ENCODE peak calls at places on chromosomes 1 and 21, in ten cellular contexts. One of them, this sample, is unnamed.

GRCh38 chr1:157274698-157275534 is 136.7 kb upstream of the ETV3 start:
- DNase-seq in mesenteric fat pad: no peak
- DNase-seq in activated T-helper 1 cell treated with Interleukin-2 at 50 U/mL for 16 hours: no peak
- DNase-seq in hepatocyte: peak
- DNase-seq in anterior cingulate cortex: no peak
- DNase-seq in memory B cell: no peak
- DNase-seq in stimulated activated CD8-positive, alpha-beta memory T cell treated with anti-CD3 and anti-CD28 coated beads, Interleukin-4, amount 100 ng/mL, for 1 hour: no peak
- DNase-seq in fibroblast of the aortic adventitia: peak
- DNase-seq in GM12865: no peak
- DNase-seq in skeletal muscle cell: peak
- DNase-seq in this sample: no peak

GRCh38 chr21:45391743-45392079 is 13.3 kb upstream of the COL18A1 start:
- DNase-seq in mesenteric fat pad: no peak
- DNase-seq in activated T-helper 1 cell treated with Interleukin-2 at 50 U/mL for 16 hours: no peak
- DNase-seq in hepatocyte: no peak
- DNase-seq in anterior cingulate cortex: no peak
- DNase-seq in memory B cell: no peak
- DNase-seq in stimulated activated CD8-positive, alpha-beta memory T cell treated with anti-CD3 and anti-CD28 coated beads, Interleukin-4, amount 100 ng/mL, for 1 hour: no peak
- DNase-seq in fibroblast of the aortic adventitia: no peak
- DNase-seq in GM12865: no peak
- DNase-seq in skeletal muscle cell: no peak
- DNase-seq in this sample: no peak

GRCh38 chr1:166977951-166978350 is 2.6 kb upstream of the ILDR2 start:
- DNase-seq in mesenteric fat pad: no peak
- DNase-seq in activated T-helper 1 cell treated with Interleukin-2 at 50 U/mL for 16 hours: no peak
- DNase-seq in hepatocyte: no peak
- DNase-seq in anterior cingulate cortex: no peak
- DNase-seq in memory B cell: no peak
- DNase-seq in stimulated activated CD8-positive, alpha-beta memory T cell treated with anti-CD3 and anti-CD28 coated beads, Interleukin-4, amount 100 ng/mL, for 1 hour: no peak
- DNase-seq in fibroblast of the aortic adventitia: no peak
- DNase-seq in GM12865: no peak
- DNase-seq in skeletal muscle cell: no peak
- DNase-seq in this sample: no peak

GRCh38 chr1:118158918-118159317 is 26.1 kb downstream of the SPAG17 start:
- DNase-seq in mesenteric fat pad: no peak
- DNase-seq in activated T-helper 1 cell treated with Interleukin-2 at 50 U/mL for 16 hours: no peak
- DNase-seq in hepatocyte: no peak
- DNase-seq in anterior cingulate cortex: no peak
- DNase-seq in memory B cell: no peak
- DNase-seq in stimulated activated CD8-positive, alpha-beta memory T cell treated with anti-CD3 and anti-CD28 coated beads, Interleukin-4, amount 100 ng/mL, for 1 hour: no peak
- DNase-seq in fibroblast of the aortic adventitia: peak
- DNase-seq in GM12865: no peak
- DNase-seq in skeletal muscle cell: peak
- DNase-seq in this sample: no peak

GRCh38 chr1:192399161-192399560 is 82.4 kb downstream of the RGS21 start:
- DNase-seq in mesenteric fat pad: no peak
- DNase-seq in activated T-helper 1 cell treated with Interleukin-2 at 50 U/mL for 16 hours: no peak
- DNase-seq in hepatocyte: peak
- DNase-seq in anterior cingulate cortex: no peak
- DNase-seq in memory B cell: no peak
- DNase-seq in stimulated activated CD8-positive, alpha-beta memory T cell treated with anti-CD3 and anti-CD28 coated beads, Interleukin-4, amount 100 ng/mL, for 1 hour: no peak
- DNase-seq in fibroblast of the aortic adventitia: no peak
- DNase-seq in GM12865: no peak
- DNase-seq in skeletal muscle cell: no peak
- DNase-seq in this sample: no peak

GRCh38 chr1:149986486-149987296 is 23.8 kb downstream of the OTUD7B start:
- DNase-seq in mesenteric fat pad: no peak
- DNase-seq in activated T-helper 1 cell treated with Interleukin-2 at 50 U/mL for 16 hours: no peak
- DNase-seq in hepatocyte: peak
- DNase-seq in anterior cingulate cortex: no peak
- DNase-seq in memory B cell: no peak
- DNase-seq in stimulated activated CD8-positive, alpha-beta memory T cell treated with anti-CD3 and anti-CD28 coated beads, Interleukin-4, amount 100 ng/mL, for 1 hour: no peak
- DNase-seq in fibroblast of the aortic adventitia: peak
- DNase-seq in GM12865: no peak
- DNase-seq in skeletal muscle cell: peak
- DNase-seq in this sample: no peak

GRCh38 chr1:42052300-42052699 is 100.9 kb upstream of the GUCA2B start:
- DNase-seq in mesenteric fat pad: no peak
- DNase-seq in activated T-helper 1 cell treated with Interleukin-2 at 50 U/mL for 16 hours: no peak
- DNase-seq in hepatocyte: no peak
- DNase-seq in anterior cingulate cortex: no peak
- DNase-seq in memory B cell: no peak
- DNase-seq in stimulated activated CD8-positive, alpha-beta memory T cell treated with anti-CD3 and anti-CD28 coated beads, Interleukin-4, amount 100 ng/mL, for 1 hour: no peak
- DNase-seq in fibroblast of the aortic adventitia: peak
- DNase-seq in GM12865: no peak
- DNase-seq in skeletal muscle cell: no peak
- DNase-seq in this sample: no peak

GRCh38 chr1:67832737-67833594 is at the start of gene GNG12:
- DNase-seq in mesenteric fat pad: peak
- DNase-seq in activated T-helper 1 cell treated with Interleukin-2 at 50 U/mL for 16 hours: no peak
- DNase-seq in hepatocyte: peak
- DNase-seq in anterior cingulate cortex: peak
- DNase-seq in memory B cell: no peak
- DNase-seq in stimulated activated CD8-positive, alpha-beta memory T cell treated with anti-CD3 and anti-CD28 coated beads, Interleukin-4, amount 100 ng/mL, for 1 hour: no peak
- DNase-seq in fibroblast of the aortic adventitia: peak
- DNase-seq in GM12865: peak
- DNase-seq in skeletal muscle cell: peak
- DNase-seq in this sample: no peak

GRCh38 chr21:37183749-37184148 is 83.4 kb downstream of the VPS26C start:
- DNase-seq in mesenteric fat pad: no peak
- DNase-seq in activated T-helper 1 cell treated with Interleukin-2 at 50 U/mL for 16 hours: no peak
- DNase-seq in hepatocyte: no peak
- DNase-seq in anterior cingulate cortex: no peak
- DNase-seq in memory B cell: no peak
- DNase-seq in stimulated activated CD8-positive, alpha-beta memory T cell treated with anti-CD3 and anti-CD28 coated beads, Interleukin-4, amount 100 ng/mL, for 1 hour: no peak
- DNase-seq in fibroblast of the aortic adventitia: no peak
- DNase-seq in GM12865: no peak
- DNase-seq in skeletal muscle cell: no peak
- DNase-seq in this sample: no peak

GRCh38 chr1:71307451-71307850 is 226.6 kb upstream of the ZRANB2 start:
- DNase-seq in mesenteric fat pad: no peak
- DNase-seq in activated T-helper 1 cell treated with Interleukin-2 at 50 U/mL for 16 hours: no peak
- DNase-seq in hepatocyte: no peak
- DNase-seq in anterior cingulate cortex: peak
- DNase-seq in memory B cell: no peak
- DNase-seq in stimulated activated CD8-positive, alpha-beta memory T cell treated with anti-CD3 and anti-CD28 coated beads, Interleukin-4, amount 100 ng/mL, for 1 hour: no peak
- DNase-seq in fibroblast of the aortic adventitia: peak
- DNase-seq in GM12865: peak
- DNase-seq in skeletal muscle cell: peak
- DNase-seq in this sample: peak

GRCh38 chr1:64495878-64496277 is 25.9 kb downstream of the CACHD1 start:
- DNase-seq in mesenteric fat pad: no peak
- DNase-seq in activated T-helper 1 cell treated with Interleukin-2 at 50 U/mL for 16 hours: no peak
- DNase-seq in hepatocyte: no peak
- DNase-seq in anterior cingulate cortex: no peak
- DNase-seq in memory B cell: no peak
- DNase-seq in stimulated activated CD8-positive, alpha-beta memory T cell treated with anti-CD3 and anti-CD28 coated beads, Interleukin-4, amount 100 ng/mL, for 1 hour: no peak
- DNase-seq in fibroblast of the aortic adventitia: no peak
- DNase-seq in GM12865: no peak
- DNase-seq in skeletal muscle cell: no peak
- DNase-seq in this sample: no peak

GRCh38 chr1:47191940-47192457 is 2.2 kb upstream of the PDZK1IP1 start:
- DNase-seq in mesenteric fat pad: peak
- DNase-seq in activated T-helper 1 cell treated with Interleukin-2 at 50 U/mL for 16 hours: no peak
- DNase-seq in hepatocyte: no peak
- DNase-seq in anterior cingulate cortex: no peak
- DNase-seq in memory B cell: no peak
- DNase-seq in stimulated activated CD8-positive, alpha-beta memory T cell treated with anti-CD3 and anti-CD28 coated beads, Interleukin-4, amount 100 ng/mL, for 1 hour: no peak
- DNase-seq in fibroblast of the aortic adventitia: no peak
- DNase-seq in GM12865: no peak
- DNase-seq in skeletal muscle cell: no peak
- DNase-seq in this sample: no peak

GRCh38 chr1:41613646-41614592 is 129.4 kb upstream of the EDN2 start:
- DNase-seq in mesenteric fat pad: peak
- DNase-seq in activated T-helper 1 cell treated with Interleukin-2 at 50 U/mL for 16 hours: no peak
- DNase-seq in hepatocyte: no peak
- DNase-seq in anterior cingulate cortex: no peak
- DNase-seq in memory B cell: peak
- DNase-seq in stimulated activated CD8-positive, alpha-beta memory T cell treated with anti-CD3 and anti-CD28 coated beads, Interleukin-4, amount 100 ng/mL, for 1 hour: no peak
- DNase-seq in fibroblast of the aortic adventitia: peak
- DNase-seq in GM12865: no peak
- DNase-seq in skeletal muscle cell: peak
- DNase-seq in this sample: peak

GRCh38 chr1:43206721-43207228 is 34.6 kb downstream of the CFAP57 start:
- DNase-seq in mesenteric fat pad: no peak
- DNase-seq in activated T-helper 1 cell treated with Interleukin-2 at 50 U/mL for 16 hours: no peak
- DNase-seq in hepatocyte: peak
- DNase-seq in anterior cingulate cortex: peak
- DNase-seq in memory B cell: no peak
- DNase-seq in stimulated activated CD8-positive, alpha-beta memory T cell treated with anti-CD3 and anti-CD28 coated beads, Interleukin-4, amount 100 ng/mL, for 1 hour: no peak
- DNase-seq in fibroblast of the aortic adventitia: peak
- DNase-seq in GM12865: no peak
- DNase-seq in skeletal muscle cell: peak
- DNase-seq in this sample: no peak

GRCh38 chr1:29706936-29707335 is 470.6 kb downstream of the PTPRU start:
- DNase-seq in mesenteric fat pad: peak
- DNase-seq in activated T-helper 1 cell treated with Interleukin-2 at 50 U/mL for 16 hours: no peak
- DNase-seq in hepatocyte: peak
- DNase-seq in anterior cingulate cortex: no peak
- DNase-seq in memory B cell: no peak
- DNase-seq in stimulated activated CD8-positive, alpha-beta memory T cell treated with anti-CD3 and anti-CD28 coated beads, Interleukin-4, amount 100 ng/mL, for 1 hour: no peak
- DNase-seq in fibroblast of the aortic adventitia: peak
- DNase-seq in GM12865: peak
- DNase-seq in skeletal muscle cell: no peak
- DNase-seq in this sample: peak

GRCh38 chr1:25771246-25772114 is 28.5 kb upstream of the SELENON start:
- DNase-seq in mesenteric fat pad: no peak
- DNase-seq in activated T-helper 1 cell treated with Interleukin-2 at 50 U/mL for 16 hours: no peak
- DNase-seq in hepatocyte: peak
- DNase-seq in anterior cingulate cortex: no peak
- DNase-seq in memory B cell: no peak
- DNase-seq in stimulated activated CD8-positive, alpha-beta memory T cell treated with anti-CD3 and anti-CD28 coated beads, Interleukin-4, amount 100 ng/mL, for 1 hour: no peak
- DNase-seq in fibroblast of the aortic adventitia: no peak
- DNase-seq in GM12865: no peak
- DNase-seq in skeletal muscle cell: no peak
- DNase-seq in this sample: no peak

GRCh38 chr1:236033336-236033735 is 31.6 kb downstream of the NID1 start:
- DNase-seq in mesenteric fat pad: no peak
- DNase-seq in activated T-helper 1 cell treated with Interleukin-2 at 50 U/mL for 16 hours: no peak
- DNase-seq in hepatocyte: no peak
- DNase-seq in anterior cingulate cortex: no peak
- DNase-seq in memory B cell: no peak
- DNase-seq in stimulated activated CD8-positive, alpha-beta memory T cell treated with anti-CD3 and anti-CD28 coated beads, Interleukin-4, amount 100 ng/mL, for 1 hour: no peak
- DNase-seq in fibroblast of the aortic adventitia: no peak
- DNase-seq in GM12865: no peak
- DNase-seq in skeletal muscle cell: no peak
- DNase-seq in this sample: no peak

GRCh38 chr1:99217599-99217998 is 46.7 kb upstream of the PLPPR4 start:
- DNase-seq in mesenteric fat pad: no peak
- DNase-seq in activated T-helper 1 cell treated with Interleukin-2 at 50 U/mL for 16 hours: no peak
- DNase-seq in hepatocyte: no peak
- DNase-seq in anterior cingulate cortex: no peak
- DNase-seq in memory B cell: no peak
- DNase-seq in stimulated activated CD8-positive, alpha-beta memory T cell treated with anti-CD3 and anti-CD28 coated beads, Interleukin-4, amount 100 ng/mL, for 1 hour: no peak
- DNase-seq in fibroblast of the aortic adventitia: no peak
- DNase-seq in GM12865: no peak
- DNase-seq in skeletal muscle cell: no peak
- DNase-seq in this sample: no peak

GRCh38 chr21:17416139-17416538 is 96.7 kb upstream of the CXADR start:
- DNase-seq in mesenteric fat pad: no peak
- DNase-seq in activated T-helper 1 cell treated with Interleukin-2 at 50 U/mL for 16 hours: no peak
- DNase-seq in hepatocyte: no peak
- DNase-seq in anterior cingulate cortex: no peak
- DNase-seq in memory B cell: no peak
- DNase-seq in stimulated activated CD8-positive, alpha-beta memory T cell treated with anti-CD3 and anti-CD28 coated beads, Interleukin-4, amount 100 ng/mL, for 1 hour: no peak
- DNase-seq in fibroblast of the aortic adventitia: peak
- DNase-seq in GM12865: no peak
- DNase-seq in skeletal muscle cell: no peak
- DNase-seq in this sample: no peak

GRCh38 chr1:244112646-244113045 is 61.6 kb downstream of the ZBTB18 start:
- DNase-seq in mesenteric fat pad: no peak
- DNase-seq in activated T-helper 1 cell treated with Interleukin-2 at 50 U/mL for 16 hours: no peak
- DNase-seq in hepatocyte: no peak
- DNase-seq in anterior cingulate cortex: no peak
- DNase-seq in memory B cell: no peak
- DNase-seq in stimulated activated CD8-positive, alpha-beta memory T cell treated with anti-CD3 and anti-CD28 coated beads, Interleukin-4, amount 100 ng/mL, for 1 hour: no peak
- DNase-seq in fibroblast of the aortic adventitia: peak
- DNase-seq in GM12865: no peak
- DNase-seq in skeletal muscle cell: no peak
- DNase-seq in this sample: no peak

GRCh38 chr1:150017206-150017750 is 6.8 kb upstream of the OTUD7B start:
- DNase-seq in mesenteric fat pad: no peak
- DNase-seq in activated T-helper 1 cell treated with Interleukin-2 at 50 U/mL for 16 hours: no peak
- DNase-seq in hepatocyte: peak
- DNase-seq in anterior cingulate cortex: no peak
- DNase-seq in memory B cell: no peak
- DNase-seq in stimulated activated CD8-positive, alpha-beta memory T cell treated with anti-CD3 and anti-CD28 coated beads, Interleukin-4, amount 100 ng/mL, for 1 hour: no peak
- DNase-seq in fibroblast of the aortic adventitia: no peak
- DNase-seq in GM12865: no peak
- DNase-seq in skeletal muscle cell: no peak
- DNase-seq in this sample: no peak

GRCh38 chr21:45885597-45885929 is 96.0 kb upstream of the COL6A1 start:
- DNase-seq in mesenteric fat pad: no peak
- DNase-seq in activated T-helper 1 cell treated with Interleukin-2 at 50 U/mL for 16 hours: no peak
- DNase-seq in hepatocyte: no peak
- DNase-seq in anterior cingulate cortex: no peak
- DNase-seq in memory B cell: no peak
- DNase-seq in stimulated activated CD8-positive, alpha-beta memory T cell treated with anti-CD3 and anti-CD28 coated beads, Interleukin-4, amount 100 ng/mL, for 1 hour: no peak
- DNase-seq in fibroblast of the aortic adventitia: no peak
- DNase-seq in GM12865: no peak
- DNase-seq in skeletal muscle cell: no peak
- DNase-seq in this sample: no peak

GRCh38 chr1:154145986-154146385 is 8.9 kb downstream of the NUP210L start:
- DNase-seq in mesenteric fat pad: no peak
- DNase-seq in activated T-helper 1 cell treated with Interleukin-2 at 50 U/mL for 16 hours: no peak
- DNase-seq in hepatocyte: no peak
- DNase-seq in anterior cingulate cortex: no peak
- DNase-seq in memory B cell: no peak
- DNase-seq in stimulated activated CD8-positive, alpha-beta memory T cell treated with anti-CD3 and anti-CD28 coated beads, Interleukin-4, amount 100 ng/mL, for 1 hour: no peak
- DNase-seq in fibroblast of the aortic adventitia: no peak
- DNase-seq in GM12865: no peak
- DNase-seq in skeletal muscle cell: no peak
- DNase-seq in this sample: no peak

GRCh38 chr1:202154766-202155477 is 5.5 kb downstream of the PTPN7 start:
- DNase-seq in mesenteric fat pad: no peak
- DNase-seq in activated T-helper 1 cell treated with Interleukin-2 at 50 U/mL for 16 hours: peak
- DNase-seq in hepatocyte: peak
- DNase-seq in anterior cingulate cortex: no peak
- DNase-seq in memory B cell: peak
- DNase-seq in stimulated activated CD8-positive, alpha-beta memory T cell treated with anti-CD3 and anti-CD28 coated beads, Interleukin-4, amount 100 ng/mL, for 1 hour: no peak
- DNase-seq in fibroblast of the aortic adventitia: peak
- DNase-seq in GM12865: peak
- DNase-seq in skeletal muscle cell: peak
- DNase-seq in this sample: peak

GRCh38 chr1:111769517-111770146 is 13.9 kb downstream of the DDX20 start:
- DNase-seq in mesenteric fat pad: no peak
- DNase-seq in activated T-helper 1 cell treated with Interleukin-2 at 50 U/mL for 16 hours: no peak
- DNase-seq in hepatocyte: peak
- DNase-seq in anterior cingulate cortex: no peak
- DNase-seq in memory B cell: no peak
- DNase-seq in stimulated activated CD8-positive, alpha-beta memory T cell treated with anti-CD3 and anti-CD28 coated beads, Interleukin-4, amount 100 ng/mL, for 1 hour: peak
- DNase-seq in fibroblast of the aortic adventitia: peak
- DNase-seq in GM12865: peak
- DNase-seq in skeletal muscle cell: peak
- DNase-seq in this sample: peak

GRCh38 chr1:217482356-217483102 is 148.4 kb downstream of the GPATCH2 start:
- DNase-seq in mesenteric fat pad: no peak
- DNase-seq in activated T-helper 1 cell treated with Interleukin-2 at 50 U/mL for 16 hours: no peak
- DNase-seq in hepatocyte: no peak
- DNase-seq in anterior cingulate cortex: no peak
- DNase-seq in memory B cell: no peak
- DNase-seq in stimulated activated CD8-positive, alpha-beta memory T cell treated with anti-CD3 and anti-CD28 coated beads, Interleukin-4, amount 100 ng/mL, for 1 hour: no peak
- DNase-seq in fibroblast of the aortic adventitia: peak
- DNase-seq in GM12865: peak
- DNase-seq in skeletal muscle cell: peak
- DNase-seq in this sample: peak

GRCh38 chr1:163346326-163346870 is 24.6 kb downstream of the NUF2 start:
- DNase-seq in mesenteric fat pad: no peak
- DNase-seq in activated T-helper 1 cell treated with Interleukin-2 at 50 U/mL for 16 hours: no peak
- DNase-seq in hepatocyte: no peak
- DNase-seq in anterior cingulate cortex: no peak
- DNase-seq in memory B cell: no peak
- DNase-seq in stimulated activated CD8-positive, alpha-beta memory T cell treated with anti-CD3 and anti-CD28 coated beads, Interleukin-4, amount 100 ng/mL, for 1 hour: no peak
- DNase-seq in fibroblast of the aortic adventitia: no peak
- DNase-seq in GM12865: no peak
- DNase-seq in skeletal muscle cell: no peak
- DNase-seq in this sample: no peak

GRCh38 chr1:47551971-47552528 is 114.2 kb downstream of the FOXD2 start:
- DNase-seq in mesenteric fat pad: no peak
- DNase-seq in activated T-helper 1 cell treated with Interleukin-2 at 50 U/mL for 16 hours: no peak
- DNase-seq in hepatocyte: no peak
- DNase-seq in anterior cingulate cortex: no peak
- DNase-seq in memory B cell: no peak
- DNase-seq in stimulated activated CD8-positive, alpha-beta memory T cell treated with anti-CD3 and anti-CD28 coated beads, Interleukin-4, amount 100 ng/mL, for 1 hour: no peak
- DNase-seq in fibroblast of the aortic adventitia: no peak
- DNase-seq in GM12865: no peak
- DNase-seq in skeletal muscle cell: no peak
- DNase-seq in this sample: no peak